ENCODE peak calls at places on chromosomes 7 and 10, in six cellular contexts. Y, U, F, T, H and D are unnamed samples.

GRCh38 chr10:31133628-31134302 is 102.1 kb upstream of the ZNF438 start:
- DNase-seq in Y (peak; percentile 65), U (peak; percentile 91), F (peak; percentile 81), T (peak; percentile 91), H (no peak), D (peak; percentile 87)

GRCh38 chr7:45687185-45687560 is 113.0 kb downstream of the ADCY1 start:
- DNase-seq in Y (no peak), U (peak; percentile 2), F (no peak), T (no peak), H (no peak), D (no peak)

GRCh38 chr7:131355917-131356777 is 28.5 kb downstream of the MKLN1 start:
- DNase-seq in Y (no peak), U (peak; percentile 21), F (peak; percentile 43), T (no peak), H (no peak), D (no peak)

GRCh38 chr10:65040796-65041195 is 1519.6 kb downstream of the REEP3 start:
- DNase-seq in Y (no peak), U (no peak), F (no peak), T (no peak), H (no peak), D (no peak)

GRCh38 chr7:138338361-138338760 is 121.7 kb upstream of the TRIM24 start:
- DNase-seq in Y (no peak), U (peak; percentile 82), F (peak; percentile 77), T (peak; percentile 36), H (no peak), D (peak; percentile 60)

GRCh38 chr7:95684505-95684904 is 87.8 kb upstream of the DYNC1I1 start:
- DNase-seq in Y (no peak), U (no peak), F (no peak), T (no peak), H (no peak), D (no peak)

GRCh38 chr10:123891147-123892011 is at the start of gene CPXM2:
- DNase-seq in Y (no peak), U (peak; percentile 46), F (no peak), T (peak; percentile 70), H (no peak), D (no peak)

GRCh38 chr10:124936813-124937212 is 5.1 kb upstream of the ZRANB1 start:
- DNase-seq in Y (no peak), U (no peak), F (no peak), T (no peak), H (no peak), D (no peak)

GRCh38 chr10:13788701-13789447 is 202.1 kb downstream of the PRPF18 start:
- DNase-seq in Y (peak; percentile 68), U (peak; percentile 48), F (peak; percentile 29), T (peak; percentile 62), H (no peak), D (peak; percentile 71)

GRCh38 chr10:65313406-65313805 is 1612.4 kb upstream of the LRRTM3 start:
- DNase-seq in Y (no peak), U (no peak), F (no peak), T (no peak), H (no peak), D (no peak)

GRCh38 chr10:113127285-113128283 is 177.5 kb downstream of the TCF7L2 start:
- DNase-seq in Y (no peak), U (no peak), F (no peak), T (no peak), H (no peak), D (no peak)

GRCh38 chr10:1366811-1367425 is 310.7 kb downstream of the WDR37 start:
- DNase-seq in Y (no peak), U (no peak), F (no peak), T (no peak), H (no peak), D (no peak)

GRCh38 chr7:79060498-79060897 is 393.0 kb downstream of the MAGI2 start:
- DNase-seq in Y (no peak), U (no peak), F (no peak), T (no peak), H (no peak), D (no peak)

GRCh38 chr7:120272896-120273475 is at the start of gene KCND2:
- DNase-seq in Y (no peak), U (no peak), F (no peak), T (peak; percentile 66), H (no peak), D (peak; percentile 30)

GRCh38 chr10:71193516-71193915 is 18.9 kb upstream of the UNC5B start:
- DNase-seq in Y (no peak), U (no peak), F (no peak), T (no peak), H (no peak), D (no peak)

GRCh38 chr10:64385355-64385754 is 864.2 kb downstream of the REEP3 start:
- DNase-seq in Y (no peak), U (no peak), F (no peak), T (no peak), H (no peak), D (no peak)

GRCh38 chr7:19773361-19773760 is at the start of gene TMEM196:
- DNase-seq in Y (no peak), U (no peak), F (no peak), T (no peak), H (no peak), D (no peak)
- TF ChIP-seq POLR2A in Y (no peak), U (no peak), F (no peak), T (no peak), H (no peak), D (no peak)

GRCh38 chr10:59434463-59435326 is 72.3 kb upstream of the FAM13C start:
- DNase-seq in Y (peak; percentile 41), U (no peak), F (no peak), T (no peak), H (no peak), D (no peak)
- H3K27ac ChIP-seq in Y (no peak overlapping the region), U (peak overlapping the region; percentile 2), F (no peak overlapping the region), T (no peak overlapping the region), H (no peak overlapping the region), D (no peak overlapping the region)

DNA sequence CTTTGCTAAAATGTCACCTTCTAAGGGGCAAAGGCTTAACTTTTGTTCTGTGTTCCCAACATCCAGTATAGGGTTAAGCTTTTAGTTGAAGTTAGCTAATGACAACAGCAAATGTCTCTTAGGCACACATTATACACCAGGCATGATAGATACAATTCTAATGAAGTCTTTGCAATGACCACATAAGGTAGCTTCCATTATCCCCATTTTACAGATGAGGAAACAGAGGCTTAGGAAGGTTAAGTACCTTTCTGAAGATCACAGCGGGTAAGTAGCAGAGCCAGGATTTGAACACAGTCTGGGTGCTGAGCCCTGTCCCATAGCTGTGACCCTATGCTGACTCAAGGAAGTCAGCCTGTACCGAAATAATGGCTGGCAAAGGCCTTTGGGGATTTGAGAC is 1.9 kb downstream of the BUD31 start:
- DNase-seq in Y (no peak), U (no peak), F (no peak), T (no peak), H (no peak), D (no peak)
- H3K4me3 ChIP-seq in Y (no peak overlapping the region), U (no peak overlapping the region), F (no peak overlapping the region), T (no peak overlapping the region), H (no peak overlapping the region), D (no peak overlapping the region)

DNA sequence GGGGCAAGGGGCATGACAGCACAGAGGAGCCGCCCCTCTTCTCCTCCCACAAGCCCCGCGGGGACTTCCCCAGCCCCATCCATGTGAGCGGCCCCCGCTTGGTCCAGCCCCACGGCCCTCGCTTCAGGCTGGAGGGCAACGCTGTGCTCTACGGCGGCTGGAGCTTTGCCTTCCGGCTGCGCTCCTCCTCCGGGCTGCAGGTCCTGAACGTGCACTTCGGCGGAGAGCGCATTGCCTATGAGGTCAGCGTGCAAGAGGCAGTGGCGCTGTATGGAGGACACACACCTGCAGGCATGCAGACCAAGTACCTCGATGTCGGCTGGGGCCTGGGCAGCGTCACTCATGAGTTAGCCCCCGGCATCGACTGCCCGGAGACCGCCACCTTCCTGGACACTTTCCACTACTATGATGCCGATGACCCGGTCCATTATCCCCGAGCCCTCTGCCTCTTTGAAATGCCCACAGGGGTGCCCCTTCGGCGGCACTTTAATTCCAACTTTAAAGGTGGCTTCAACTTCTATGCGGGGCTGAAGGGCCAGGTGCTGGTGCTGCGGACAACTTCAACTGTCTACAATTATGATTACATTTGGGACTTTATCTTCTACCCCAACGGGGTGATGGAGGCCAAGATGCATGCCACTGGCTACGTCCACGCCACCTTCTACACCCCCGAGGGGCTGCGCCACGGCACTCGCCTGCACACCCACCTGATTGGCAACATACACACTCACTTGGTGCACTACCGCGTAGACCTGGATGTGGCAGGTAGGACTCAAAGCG is 5.1 kb downstream of the AOC1 start:
- DNase-seq in Y (no peak), U (no peak), F (no peak), T (no peak), H (no peak), D (no peak)
- TF ChIP-seq POLR2A in Y (no peak), U (no peak), F (no peak), T (no peak), H (no peak), D (no peak)

DNA sequence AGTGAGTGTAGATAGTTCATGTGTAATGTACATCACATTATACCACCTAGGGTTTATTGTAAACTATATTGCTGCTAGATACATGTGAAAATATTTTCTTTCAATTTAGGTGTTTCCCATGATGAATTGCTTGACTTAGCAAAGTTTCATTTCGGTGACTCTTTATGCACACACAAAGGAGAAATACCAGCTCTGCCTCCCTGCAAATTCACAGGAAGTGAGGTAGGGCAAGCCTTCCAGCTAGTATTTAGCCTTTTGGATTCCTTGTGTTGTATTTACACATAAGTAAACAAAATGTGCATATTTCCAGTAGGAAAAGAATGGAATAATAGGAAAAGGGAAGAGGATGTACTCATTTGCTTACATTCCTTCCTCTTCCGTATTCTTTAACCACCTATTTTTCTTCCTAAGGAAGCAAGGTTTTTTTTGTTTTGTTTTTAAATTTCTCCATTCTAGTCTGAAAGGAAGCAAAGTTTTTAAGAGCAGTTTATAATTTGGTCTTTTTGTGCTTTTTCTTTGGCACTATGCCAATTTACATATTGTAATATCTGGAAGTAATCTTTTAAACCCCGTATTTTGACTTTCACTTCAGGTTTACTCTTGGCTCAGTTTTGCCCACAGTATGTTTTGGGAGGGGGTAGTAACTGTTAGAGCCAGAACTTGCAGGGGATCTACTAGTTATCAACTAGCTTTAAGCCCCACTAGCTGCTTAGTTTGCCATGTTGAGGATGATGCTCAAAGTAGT is 10.4 kb downstream of the PMPCB start:
- DNase-seq in Y (no peak), U (no peak), F (no peak), T (no peak), H (no peak), D (no peak)
- H3K27ac ChIP-seq in Y (no peak overlapping the region), U (no peak overlapping the region), F (no peak overlapping the region), T (no peak overlapping the region), H (no peak overlapping the region), D (no peak overlapping the region)

GRCh38 chr7:116670409-116671036 is 1.5 kb upstream of the MET start:
- DNase-seq in Y (peak; percentile 26), U (no peak), F (no peak), T (no peak), H (no peak), D (no peak)
- H3K4me3 ChIP-seq in Y (no peak overlapping the region), U (no peak overlapping the region), F (no peak overlapping the region), T (no peak overlapping the region), H (peak overlapping the region; percentile 90), D (no peak overlapping the region)

GRCh38 chr7:48090095-48090805 is 1.2 kb downstream of the UPP1 start:
- DNase-seq in Y (peak; percentile 34), U (peak; percentile 50), F (no peak), T (no peak), H (no peak), D (no peak)
- TF ChIP-seq POLR2A in Y (peak; percentile 2), U (no peak), F (no peak), T (no peak), H (no peak), D (no peak)

DNA sequence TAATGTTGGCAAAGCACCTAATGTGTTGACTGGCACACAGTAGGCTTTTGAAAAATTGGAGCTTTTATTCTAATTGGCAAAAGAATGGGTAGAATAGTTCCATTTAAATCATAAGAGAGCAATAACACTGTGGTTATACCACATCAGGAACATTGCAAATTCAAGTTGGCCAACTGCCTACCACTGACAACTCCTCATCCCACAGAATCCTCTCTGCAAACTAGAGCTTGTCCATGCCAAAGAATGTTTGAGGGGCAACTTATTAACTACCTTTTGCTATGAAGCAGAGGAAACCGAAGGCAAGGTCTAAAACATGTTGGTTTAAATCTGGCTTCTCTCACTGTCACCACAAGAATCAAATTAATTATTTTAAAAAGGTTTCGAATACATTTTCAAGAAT is 36.0 kb downstream of the RHOBTB1 start:
- DNase-seq in Y (no peak), U (no peak), F (no peak), T (no peak), H (no peak), D (peak; percentile 45)
- H3K27ac ChIP-seq in Y (no peak overlapping the region), U (no peak overlapping the region), F (peak overlapping the region; percentile 34), T (no peak overlapping the region), H (no peak overlapping the region), D (peak overlapping the region; percentile 70)